ENCODE peak calls at places on chromosomes 5 and 9, in six cellular contexts. One of them, this sample, is unnamed.

GRCh38 chr9:12933957-12934356 is 159.1 kb downstream of the LURAP1L start:
- DNase-seq in H1: no peak
- DNase-seq in mesenchymal stem cell: peak
- DNase-seq in IMR-90: peak
- DNase-seq in H9: no peak
- DNase-seq in trophoblast cell: no peak
- DNase-seq in this sample: no peak

GRCh38 chr9:92501671-92502393 is 19.5 kb upstream of the ASPN start:
- DNase-seq in H1: no peak
- DNase-seq in mesenchymal stem cell: peak
- DNase-seq in IMR-90: peak
- DNase-seq in H9: no peak
- DNase-seq in trophoblast cell: peak
- DNase-seq in this sample: no peak

GRCh38 chr9:419571-420156 is 205.0 kb downstream of the DOCK8 start:
- DNase-seq in H1: no peak
- DNase-seq in mesenchymal stem cell: no peak
- DNase-seq in IMR-90: no peak
- DNase-seq in H9: no peak
- DNase-seq in trophoblast cell: no peak
- DNase-seq in this sample: no peak

GRCh38 chr5:87746891-87747366 is 334.2 kb upstream of the CCNH start:
- DNase-seq in H1: no peak
- DNase-seq in mesenchymal stem cell: no peak
- DNase-seq in IMR-90: no peak
- DNase-seq in H9: no peak
- DNase-seq in trophoblast cell: no peak
- DNase-seq in this sample: no peak

GRCh38 chr9:36086442-36086841 is 49.7 kb downstream of the RECK start:
- DNase-seq in H1: no peak
- DNase-seq in mesenchymal stem cell: no peak
- DNase-seq in IMR-90: no peak
- DNase-seq in H9: no peak
- DNase-seq in trophoblast cell: no peak
- DNase-seq in this sample: no peak

GRCh38 chr9:134175808-134176598 is 11.6 kb upstream of the RNU6ATAC start:
- DNase-seq in H1: no peak
- DNase-seq in mesenchymal stem cell: no peak
- DNase-seq in IMR-90: no peak
- DNase-seq in H9: no peak
- DNase-seq in trophoblast cell: no peak
- DNase-seq in this sample: no peak

GRCh38 chr5:446864-447263 is 3.9 kb downstream of the EXOC3 start:
- DNase-seq in H1: no peak
- DNase-seq in mesenchymal stem cell: peak
- DNase-seq in IMR-90: peak
- DNase-seq in H9: peak
- DNase-seq in trophoblast cell: no peak
- DNase-seq in this sample: no peak

GRCh38 chr5:9604416-9604815 is 25.7 kb downstream of the TAS2R1 start:
- DNase-seq in H1: no peak
- DNase-seq in mesenchymal stem cell: peak
- DNase-seq in IMR-90: peak
- DNase-seq in H9: no peak
- DNase-seq in trophoblast cell: no peak
- DNase-seq in this sample: no peak

GRCh38 chr5:151023047-151023615 is 2.7 kb downstream of the GPX3 start:
- DNase-seq in H1: no peak
- DNase-seq in mesenchymal stem cell: no peak
- DNase-seq in IMR-90: peak
- DNase-seq in H9: no peak
- DNase-seq in trophoblast cell: no peak
- DNase-seq in this sample: no peak

GRCh38 chr9:131112374-131113159 is 12.8 kb upstream of the NUP214 start:
- DNase-seq in H1: no peak
- DNase-seq in mesenchymal stem cell: no peak
- DNase-seq in IMR-90: no peak
- DNase-seq in H9: no peak
- DNase-seq in trophoblast cell: no peak
- DNase-seq in this sample: no peak

GRCh38 chr9:11312976-11313375 is 700.2 kb upstream of the PTPRD start:
- DNase-seq in H1: no peak
- DNase-seq in mesenchymal stem cell: peak
- DNase-seq in IMR-90: no peak
- DNase-seq in H9: no peak
- DNase-seq in trophoblast cell: no peak
- DNase-seq in this sample: no peak

GRCh38 chr5:94240616-94241287 is 377.7 kb downstream of the KIAA0825 start:
- DNase-seq in H1: no peak
- DNase-seq in mesenchymal stem cell: no peak
- DNase-seq in IMR-90: peak
- DNase-seq in H9: no peak
- DNase-seq in trophoblast cell: no peak
- DNase-seq in this sample: no peak

GRCh38 chr5:57753446-57753845 is 270.8 kb upstream of the ACTBL2 start:
- DNase-seq in H1: no peak
- DNase-seq in mesenchymal stem cell: no peak
- DNase-seq in IMR-90: no peak
- DNase-seq in H9: no peak
- DNase-seq in trophoblast cell: no peak
- DNase-seq in this sample: no peak

GRCh38 chr9:26744362-26744965 is 148.1 kb downstream of the CAAP1 start:
- DNase-seq in H1: no peak
- DNase-seq in mesenchymal stem cell: peak
- DNase-seq in IMR-90: peak
- DNase-seq in H9: no peak
- DNase-seq in trophoblast cell: no peak
- DNase-seq in this sample: no peak

GRCh38 chr5:170132642-170133448 is 27.1 kb downstream of the FOXI1 start:
- DNase-seq in H1: peak
- DNase-seq in mesenchymal stem cell: peak
- DNase-seq in IMR-90: peak
- DNase-seq in H9: no peak
- DNase-seq in trophoblast cell: no peak
- DNase-seq in this sample: peak

GRCh38 chr9:125479846-125480615 is 218.4 kb downstream of the GAPVD1 start:
- DNase-seq in H1: no peak
- DNase-seq in mesenchymal stem cell: no peak
- DNase-seq in IMR-90: no peak
- DNase-seq in H9: no peak
- DNase-seq in trophoblast cell: no peak
- DNase-seq in this sample: no peak

GRCh38 chr5:17882760-17883488 is 248.7 kb downstream of the TAF11L14 start:
- DNase-seq in H1: peak
- DNase-seq in mesenchymal stem cell: no peak
- DNase-seq in IMR-90: no peak
- DNase-seq in H9: peak
- DNase-seq in trophoblast cell: no peak
- DNase-seq in this sample: no peak

GRCh38 chr5:97383996-97384395 is 200.9 kb upstream of the RIOK2 start:
- DNase-seq in H1: no peak
- DNase-seq in mesenchymal stem cell: no peak
- DNase-seq in IMR-90: peak
- DNase-seq in H9: no peak
- DNase-seq in trophoblast cell: no peak
- DNase-seq in this sample: no peak

GRCh38 chr5:135497971-135498661 is 37.6 kb downstream of the NEUROG1 start:
- DNase-seq in H1: no peak
- DNase-seq in mesenchymal stem cell: no peak
- DNase-seq in IMR-90: no peak
- DNase-seq in H9: no peak
- DNase-seq in trophoblast cell: no peak
- DNase-seq in this sample: no peak

GRCh38 chr9:6873862-6874261 is 116.1 kb downstream of the KDM4C start:
- DNase-seq in H1: no peak
- DNase-seq in mesenchymal stem cell: peak
- DNase-seq in IMR-90: peak
- DNase-seq in H9: no peak
- DNase-seq in trophoblast cell: no peak
- DNase-seq in this sample: no peak

GRCh38 chr9:134014946-134015345 is 10.3 kb upstream of the BRD3OS start:
- DNase-seq in H1: no peak
- DNase-seq in mesenchymal stem cell: no peak
- DNase-seq in IMR-90: no peak
- DNase-seq in H9: no peak
- DNase-seq in trophoblast cell: peak
- DNase-seq in this sample: no peak

GRCh38 chr9:113963017-113963620 is 87.0 kb downstream of the ZNF618 start:
- DNase-seq in H1: peak
- DNase-seq in mesenchymal stem cell: peak
- DNase-seq in IMR-90: peak
- DNase-seq in H9: peak
- DNase-seq in trophoblast cell: peak
- DNase-seq in this sample: peak

GRCh38 chr5:178370102-178370501 is 137.5 kb upstream of the PHYKPL start:
- DNase-seq in H1: no peak
- DNase-seq in mesenchymal stem cell: no peak
- DNase-seq in IMR-90: no peak
- DNase-seq in H9: no peak
- DNase-seq in trophoblast cell: no peak
- DNase-seq in this sample: no peak

GRCh38 chr9:36049408-36049807 is 12.7 kb downstream of the RECK start:
- DNase-seq in H1: no peak
- DNase-seq in mesenchymal stem cell: no peak
- DNase-seq in IMR-90: no peak
- DNase-seq in H9: no peak
- DNase-seq in trophoblast cell: no peak
- DNase-seq in this sample: no peak

GRCh38 chr9:131436386-131436785 is 42.5 kb downstream of the PRRC2B start:
- DNase-seq in H1: no peak
- DNase-seq in mesenchymal stem cell: no peak
- DNase-seq in IMR-90: no peak
- DNase-seq in H9: peak
- DNase-seq in trophoblast cell: no peak
- DNase-seq in this sample: no peak

GRCh38 chr5:41856644-41857491 is 13.4 kb downstream of the OXCT1 start:
- DNase-seq in H1: peak
- DNase-seq in mesenchymal stem cell: peak
- DNase-seq in IMR-90: peak
- DNase-seq in H9: peak
- DNase-seq in trophoblast cell: peak
- DNase-seq in this sample: peak

GRCh38 chr9:96612105-96612965 is 7.3 kb downstream of the CDC14B start:
- DNase-seq in H1: no peak
- DNase-seq in mesenchymal stem cell: peak
- DNase-seq in IMR-90: peak
- DNase-seq in H9: no peak
- DNase-seq in trophoblast cell: no peak
- DNase-seq in this sample: peak

GRCh38 chr9:96139592-96140251 is 162.3 kb downstream of the HSD17B3 start:
- DNase-seq in H1: no peak
- DNase-seq in mesenchymal stem cell: peak
- DNase-seq in IMR-90: peak
- DNase-seq in H9: no peak
- DNase-seq in trophoblast cell: peak
- DNase-seq in this sample: no peak

GRCh38 chr9:20226345-20226744 is 396.0 kb downstream of the MLLT3 start:
- DNase-seq in H1: no peak
- DNase-seq in mesenchymal stem cell: no peak
- DNase-seq in IMR-90: no peak
- DNase-seq in H9: no peak
- DNase-seq in trophoblast cell: no peak
- DNase-seq in this sample: no peak

GRCh38 chr5:270340-270739 is 1.1 kb upstream of the PDCD6 start:
- DNase-seq in H1: no peak
- DNase-seq in mesenchymal stem cell: no peak
- DNase-seq in IMR-90: no peak
- DNase-seq in H9: peak
- DNase-seq in trophoblast cell: no peak
- DNase-seq in this sample: no peak

GRCh38 chr5:67381240-67381875 is 184.8 kb upstream of the CD180 start:
- DNase-seq in H1: no peak
- DNase-seq in mesenchymal stem cell: no peak
- DNase-seq in IMR-90: no peak
- DNase-seq in H9: no peak
- DNase-seq in trophoblast cell: no peak
- DNase-seq in this sample: no peak
- H4K91ac ChIP-seq in H1: no peak
- H4K91ac ChIP-seq in mesenchymal stem cell: no peak
- H4K91ac ChIP-seq in IMR-90: no peak
- H4K91ac ChIP-seq in H9: no peak
- H4K91ac ChIP-seq in trophoblast cell: no peak
- H4K91ac ChIP-seq in this sample: no peak

GRCh38 chr5:138503487-138504270 is 38.4 kb downstream of the EGR1 start:
- DNase-seq in H1: no peak
- DNase-seq in mesenchymal stem cell: peak
- DNase-seq in IMR-90: peak
- DNase-seq in H9: peak
- DNase-seq in trophoblast cell: peak
- DNase-seq in this sample: peak

GRCh38 chr5:138504799-138505198 is 38.2 kb downstream of the ETF1 start:
- DNase-seq in H1: no peak
- DNase-seq in mesenchymal stem cell: no peak
- DNase-seq in IMR-90: no peak
- DNase-seq in H9: no peak
- DNase-seq in trophoblast cell: no peak
- DNase-seq in this sample: no peak

GRCh38 chr5:138506370-138507113 is 36.5 kb downstream of the ETF1 start:
- DNase-seq in H1: no peak
- DNase-seq in mesenchymal stem cell: no peak
- DNase-seq in IMR-90: no peak
- DNase-seq in H9: no peak
- DNase-seq in trophoblast cell: no peak
- DNase-seq in this sample: no peak

GRCh38 chr5:138508958-138509357 is 34.1 kb downstream of the ETF1 start:
- DNase-seq in H1: no peak
- DNase-seq in mesenchymal stem cell: no peak
- DNase-seq in IMR-90: no peak
- DNase-seq in H9: no peak
- DNase-seq in trophoblast cell: peak
- DNase-seq in this sample: no peak
- H4K91ac ChIP-seq in H1: no peak
- H4K91ac ChIP-seq in mesenchymal stem cell: no peak
- H4K91ac ChIP-seq in IMR-90: no peak
- H4K91ac ChIP-seq in H9: no peak
- H4K91ac ChIP-seq in trophoblast cell: no peak
- H4K91ac ChIP-seq in this sample: no peak

GRCh38 chr5:68476854-68477253 is 261.3 kb downstream of the PIK3R1 start:
- DNase-seq in H1: no peak
- DNase-seq in mesenchymal stem cell: no peak
- DNase-seq in IMR-90: no peak
- DNase-seq in H9: peak
- DNase-seq in trophoblast cell: no peak
- DNase-seq in this sample: no peak
- H4K91ac ChIP-seq in H1: no peak
- H4K91ac ChIP-seq in mesenchymal stem cell: no peak
- H4K91ac ChIP-seq in IMR-90: no peak
- H4K91ac ChIP-seq in H9: no peak
- H4K91ac ChIP-seq in trophoblast cell: no peak
- H4K91ac ChIP-seq in this sample: no peak

DNA sequence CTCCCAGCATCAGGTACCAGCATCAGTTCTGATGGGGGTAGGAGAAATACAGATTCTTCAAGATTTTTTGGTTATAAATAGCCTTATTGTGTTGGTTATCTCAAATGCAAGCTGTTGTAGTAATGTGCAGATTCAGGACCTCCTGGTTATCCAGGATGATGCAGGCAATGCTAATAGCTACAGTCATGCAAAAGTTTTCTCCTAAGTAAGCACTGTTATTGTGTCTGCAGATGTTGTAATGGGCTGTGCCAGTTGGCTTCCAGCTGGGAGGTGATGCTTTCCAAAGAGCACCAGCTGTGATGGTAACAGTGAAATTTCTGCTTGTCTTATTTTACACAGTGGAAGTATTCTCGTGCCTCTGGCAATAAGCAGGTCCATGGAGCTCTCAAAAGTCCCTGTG is 719.2 kb upstream of the CTNND2 start:
- DNase-seq in H1: no peak
- DNase-seq in mesenchymal stem cell: no peak
- DNase-seq in IMR-90: no peak
- DNase-seq in H9: peak
- DNase-seq in trophoblast cell: no peak
- DNase-seq in this sample: no peak
- H4K91ac ChIP-seq in H1: peak
- H4K91ac ChIP-seq in mesenchymal stem cell: no peak
- H4K91ac ChIP-seq in IMR-90: no peak
- H4K91ac ChIP-seq in H9: no peak
- H4K91ac ChIP-seq in trophoblast cell: no peak
- H4K91ac ChIP-seq in this sample: no peak

This sample was measured in neuronal stem cell.